ENCODE peak calls at places on chromosome 22, in five cellular contexts. Q is H1, U is HCT116, I is SK-N-SH, R is HepG2. W is an unnamed sample.
A peak's percentile ranks its signal among the peaks of the same experiment; 100 is the strongest.

GRCh38 chr22:47044722-47045545 is 282.5 kb downstream of the TBC1D22A start:
- DNase-seq in R (no peak), I (no peak), U (no peak), Q (no peak), W (no peak)

GRCh38 chr22:47050601-47051051 is 288.2 kb downstream of the TBC1D22A start:
- DNase-seq in R (no peak), Q (no peak), I (no peak), U (no peak), W (no peak)

GRCh38 chr22:21726650-21727049 is 8.9 kb downstream of the YPEL1 start:
- DNase-seq in I (peak; percentile 57), Q (peak; percentile 36), U (peak; percentile 28), R (peak; percentile 57), W (peak; percentile 65)

GRCh38 chr22:24583972-24584790 is 8.7 kb downstream of the LRRC75B start:
- DNase-seq in Q (no peak), R (no peak), I (no peak), U (no peak), W (no peak)

GRCh38 chr22:37223965-37224551 is 11.8 kb upstream of the SSTR3 start:
- DNase-seq in U (no peak), I (no peak), R (no peak), Q (no peak), W (no peak)

GRCh38 chr22:45212306-45212709 is 28.4 kb downstream of the KIAA0930 start:
- DNase-seq in U (no peak), I (peak; percentile 75), Q (no peak), R (no peak), W (no peak)

GRCh38 chr22:21754523-21755128 is 19.0 kb upstream of the YPEL1 start:
- DNase-seq in R (no peak), U (no peak), I (no peak), Q (no peak), W (no peak)

GRCh38 chr22:48415535-48415934 is 1412.1 kb downstream of the BRD1 start:
- DNase-seq in U (no peak), R (no peak), Q (no peak), I (no peak), W (no peak)

GRCh38 chr22:32558681-32559355 is 84.2 kb downstream of the FBXO7 start:
- DNase-seq in I (no peak), U (peak; percentile 75), Q (no peak), R (no peak), W (no peak)

GRCh38 chr22:20783844-20784723 is 10.2 kb downstream of the SERPIND1 start:
- DNase-seq in Q (no peak), U (peak; percentile 34), I (peak; percentile 59), R (peak; percentile 70), W (peak; percentile 41)

GRCh38 chr22:40482886-40483285 is 112.5 kb downstream of the SGSM3 start:
- DNase-seq in Q (no peak), U (no peak), I (no peak), R (no peak), W (no peak)

GRCh38 chr22:17968126-17968525 is 56.2 kb downstream of the MICAL3 start:
- DNase-seq in Q (no peak), R (no peak), I (no peak), U (no peak), W (no peak)

GRCh38 chr22:25048659-25049657 is 96.4 kb downstream of the KIAA1671 start:
- DNase-seq in Q (no peak), U (peak; percentile 46), R (peak; percentile 62), I (peak; percentile 84), W (peak; percentile 66)

GRCh38 chr22:31734512-31734911 is 15.4 kb downstream of the PRR14L start:
- DNase-seq in Q (no peak), U (no peak), I (peak; percentile 35), R (peak; percentile 29), W (no peak)

GRCh38 chr22:48504519-48505140 is 1323.0 kb downstream of the BRD1 start:
- DNase-seq in I (no peak), U (no peak), Q (no peak), R (no peak), W (no peak)

GRCh38 chr22:29904020-29904419 is 21.0 kb downstream of the MTMR3 start:
- DNase-seq in I (no peak), R (no peak), U (no peak), Q (no peak), W (no peak)

GRCh38 chr22:29912605-29913398 is 29.8 kb downstream of the MTMR3 start:
- DNase-seq in I (no peak), Q (no peak), R (no peak), U (no peak), W (no peak)

GRCh38 chr22:29903371-29903770 is 20.4 kb downstream of the MTMR3 start:
- DNase-seq in R (no peak), U (no peak), Q (no peak), I (no peak), W (no peak)

GRCh38 chr22:29912141-29912540 is 29.2 kb downstream of the MTMR3 start:
- DNase-seq in U (no peak), I (no peak), Q (no peak), R (no peak), W (no peak)

GRCh38 chr22:29907753-29908515 is 25.0 kb downstream of the MTMR3 start:
- DNase-seq in R (peak; percentile 75), Q (no peak), U (peak; percentile 93), I (peak; percentile 14), W (no peak)
- TF ChIP-seq JUND in R (peak; percentile 66), Q (no peak), U (peak; percentile 95), I (peak; percentile 95), W (no peak)

GRCh38 chr22:44068422-44069191 is 44.5 kb downstream of the PARVB start:
- DNase-seq in Q (no peak), I (no peak), U (no peak), R (no peak), W (no peak)
- TF ChIP-seq JUND in Q (no peak), I (no peak), U (no peak), R (no peak), W (no peak)

DNA sequence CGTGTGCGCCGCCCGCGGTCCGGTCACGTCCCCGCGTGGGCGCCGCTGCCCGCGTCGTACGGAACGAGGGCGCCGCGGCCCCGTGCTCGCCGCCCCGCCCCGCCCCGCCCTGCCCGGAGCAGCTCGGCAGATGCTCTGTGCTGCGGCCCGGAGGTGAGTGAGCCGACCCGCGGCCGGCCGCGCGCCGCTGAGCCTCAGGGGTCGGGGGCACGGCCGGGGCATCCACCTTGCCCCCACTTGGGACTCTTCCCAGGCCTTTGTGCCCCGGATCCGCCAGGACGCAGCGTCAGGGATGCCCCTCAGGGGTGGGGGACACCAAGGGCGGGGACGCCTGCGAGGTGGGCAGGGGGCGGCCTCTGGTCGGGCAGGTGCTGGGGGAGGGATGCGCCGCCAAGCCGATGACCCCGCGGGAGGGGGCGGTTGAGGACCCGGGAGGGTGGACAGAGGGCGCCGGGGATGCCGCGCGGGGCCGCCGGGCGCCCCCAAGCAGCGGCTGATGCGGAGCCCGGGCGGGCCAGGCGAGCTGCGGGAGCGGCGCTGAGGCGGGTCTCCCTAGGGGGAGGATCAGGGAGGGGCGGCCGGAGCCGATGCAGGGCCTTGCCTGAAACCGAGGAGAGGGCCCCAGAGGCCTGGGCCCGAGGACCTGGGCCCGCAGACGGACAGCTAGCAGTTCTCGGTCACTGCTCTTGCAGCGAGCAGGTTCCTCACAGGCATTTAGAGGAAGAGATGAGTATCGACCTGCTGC is at the start of gene GNAZ:
- DNase-seq in I (peak; percentile 84), Q (no peak), R (no peak), U (no peak), W (no peak)
- TF ChIP-seq JUND in I (no peak), Q (no peak), R (no peak), U (no peak), W (no peak)

GRCh38 chr22:30371321-30371720 is 14.5 kb downstream of the CCDC157 start:
- DNase-seq in I (no peak), U (no peak), Q (no peak), R (no peak), W (no peak)
- TF ChIP-seq JUND in I (no peak), U (no peak), Q (no peak), R (no peak), W (no peak)

DNA sequence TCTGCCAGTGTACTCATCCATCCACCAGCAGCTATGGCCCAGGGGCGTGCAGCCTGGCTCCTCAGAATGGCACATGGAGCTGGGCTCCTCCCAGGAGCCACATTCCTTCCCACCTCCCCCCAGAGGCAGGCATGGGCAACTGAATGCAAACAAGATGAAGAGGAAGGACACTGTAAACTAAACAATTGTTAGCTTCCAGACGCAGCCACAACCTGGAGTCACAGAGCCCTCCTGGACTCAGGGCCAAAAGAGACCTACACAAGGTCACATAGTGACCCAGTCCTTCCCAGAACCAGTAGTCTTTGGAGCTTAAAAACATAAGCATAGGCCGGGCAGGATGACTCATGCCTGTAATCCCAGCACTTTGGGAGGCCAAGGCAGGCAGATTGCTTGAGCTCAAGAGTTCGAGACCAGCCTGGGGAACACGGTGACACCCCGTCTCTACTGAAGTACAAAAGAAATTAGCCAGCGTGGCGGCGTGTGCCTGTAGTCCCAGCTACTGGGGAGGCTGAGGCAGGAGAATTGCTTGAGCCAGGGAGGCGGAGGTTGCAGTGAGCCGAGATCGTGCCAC is 30.7 kb upstream of the CLDN5 start:
- DNase-seq in I (peak; percentile 40), R (peak; percentile 81), Q (peak; percentile 41), U (peak; percentile 28), W (peak; percentile 96)
- TF ChIP-seq JUND in I (no peak), R (peak; percentile 70), Q (peak; percentile 36), U (no peak), W (no peak)